ENCODE peak calls at places on chromosomes 6 and 20, in seven cellular contexts. G, U, I, Q, N, V and S are unnamed samples. For H3K9me3, the result is how much of the 10 kb centered on the place peaks cover.

GRCh38 chr6:111462770-111463391 is 20.1 kb downstream of the REV3L start:
- DNase-seq in G (peak), U (peak), I (no peak), Q (peak), N (no peak), V (peak), S (no peak)

GRCh38 chr20:48846516-48847492 is 19.0 kb upstream of the PREX1 start:
- DNase-seq in G (no peak), U (no peak), I (peak), Q (no peak), N (peak), V (peak), S (no peak)

GRCh38 chr20:11229772-11230171 is 556.0 kb upstream of the JAG1 start:
- DNase-seq in G (peak), U (no peak), I (peak), Q (peak), N (no peak), V (peak), S (no peak)

GRCh38 chr20:46784450-46785127 is 75.1 kb downstream of the SLC2A10 start:
- DNase-seq in G (no peak), U (peak), I (no peak), Q (peak), N (no peak), V (peak), S (no peak)

GRCh38 chr6:83096791-83097190 is 29.3 kb downstream of the DOP1A start:
- DNase-seq in G (peak), U (no peak), I (no peak), Q (no peak), N (no peak), V (peak), S (no peak)

GRCh38 chr6:126064257-126064993 is 78.1 kb downstream of the TRMT11 start:
- DNase-seq in G (no peak), U (no peak), I (no peak), Q (no peak), N (no peak), V (peak), S (no peak)

GRCh38 chr6:165092881-165093595 is 216.4 kb downstream of the C6orf118 start:
- DNase-seq in G (no peak), U (no peak), I (no peak), Q (peak), N (no peak), V (no peak), S (no peak)

GRCh38 chr20:45971425-45971674 is 653 bp downstream of the ZNF335 start:
- DNase-seq in G (no peak), U (no peak), I (no peak), Q (no peak), N (no peak), V (no peak), S (no peak)

GRCh38 chr6:12024715-12025434 is 12.8 kb downstream of the HIVEP1 start:
- DNase-seq in G (peak), U (no peak), I (no peak), Q (peak), N (no peak), V (peak), S (no peak)
- H3K4me3 ChIP-seq in G (no peak), U (no peak), I (no peak), Q (no peak), N (no peak), V (no peak), S (no peak)

DNA sequence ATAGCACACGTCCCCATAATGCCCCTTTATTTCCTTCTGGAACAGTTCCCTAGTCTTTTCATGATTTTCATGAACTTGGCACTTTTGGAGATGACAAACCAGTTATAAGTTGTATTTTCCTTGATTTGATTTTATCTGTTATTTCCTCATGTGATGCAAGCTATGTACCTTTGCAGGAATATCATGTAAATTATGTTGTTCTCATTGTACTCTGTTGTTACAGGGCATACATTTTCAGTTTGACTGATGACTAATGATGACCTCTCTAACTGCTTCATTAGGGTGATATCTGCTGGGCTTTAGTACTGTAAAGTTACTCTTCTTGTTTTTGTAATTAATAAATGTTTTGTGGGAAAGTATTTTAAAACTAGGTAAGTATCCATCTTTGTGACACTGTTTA is 147.3 kb downstream of the ZFAND3 start:
- DNase-seq in G (peak), U (no peak), I (no peak), Q (peak), N (no peak), V (no peak), S (no peak)
- H3K9me3 ChIP-seq in G (under half), U (under half), I (under half), Q (under half), N (under half), V (under half), S (under half)

GRCh38 chr20:63829943-63830820 is 882 bp downstream of the ZBTB46 start:
- DNase-seq in G (peak), U (no peak), I (peak), Q (no peak), N (no peak), V (no peak), S (no peak)
- TF ChIP-seq EZH2 in G (no peak), U (no peak), I (peak), Q (no peak), N (no peak), V (no peak), S (no peak)

GRCh38 chr6:28772480-28773381 is 151.1 kb downstream of the TRIM27 start:
- DNase-seq in G (no peak), U (no peak), I (peak), Q (no peak), N (no peak), V (no peak), S (no peak)
- H3K4me3 ChIP-seq in G (no peak), U (no peak), I (peak), Q (no peak), N (no peak), V (no peak), S (no peak)

GRCh38 chr6:21371676-21372161 is 221.8 kb upstream of the SOX4 start:
- DNase-seq in G (peak), U (peak), I (peak), Q (peak), N (no peak), V (peak), S (no peak)

GRCh38 chr6:21367649-21368154 is 225.8 kb upstream of the SOX4 start:
- DNase-seq in G (peak), U (peak), I (no peak), Q (no peak), N (no peak), V (no peak), S (no peak)

DNA sequence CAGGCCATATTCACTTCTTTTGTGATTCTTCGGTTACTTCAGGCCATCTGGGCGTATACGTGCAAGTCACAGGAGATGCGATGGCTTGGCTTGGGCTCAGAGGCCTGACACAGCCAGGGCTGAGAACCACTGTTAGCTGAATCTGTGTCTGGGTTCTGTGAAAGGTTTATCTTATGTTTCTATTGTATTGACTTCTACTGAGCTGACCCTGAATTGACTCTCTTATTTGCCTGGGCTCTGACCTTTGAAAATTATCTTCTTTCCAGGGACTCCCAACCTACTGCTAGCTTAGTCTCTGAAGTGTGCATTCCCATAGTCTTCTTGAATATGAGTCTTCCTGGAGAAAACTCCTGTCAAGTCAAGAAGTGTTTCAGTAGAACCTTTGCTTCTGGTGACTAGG is 226.4 kb upstream of the SOX4 start:
- DNase-seq in G (no peak), U (no peak), I (no peak), Q (no peak), N (no peak), V (no peak), S (no peak)
- H3K9me3 ChIP-seq in G (under half), U (under half), I (under half), Q (under half), N (under half), V (under half), S (under half)

DNA sequence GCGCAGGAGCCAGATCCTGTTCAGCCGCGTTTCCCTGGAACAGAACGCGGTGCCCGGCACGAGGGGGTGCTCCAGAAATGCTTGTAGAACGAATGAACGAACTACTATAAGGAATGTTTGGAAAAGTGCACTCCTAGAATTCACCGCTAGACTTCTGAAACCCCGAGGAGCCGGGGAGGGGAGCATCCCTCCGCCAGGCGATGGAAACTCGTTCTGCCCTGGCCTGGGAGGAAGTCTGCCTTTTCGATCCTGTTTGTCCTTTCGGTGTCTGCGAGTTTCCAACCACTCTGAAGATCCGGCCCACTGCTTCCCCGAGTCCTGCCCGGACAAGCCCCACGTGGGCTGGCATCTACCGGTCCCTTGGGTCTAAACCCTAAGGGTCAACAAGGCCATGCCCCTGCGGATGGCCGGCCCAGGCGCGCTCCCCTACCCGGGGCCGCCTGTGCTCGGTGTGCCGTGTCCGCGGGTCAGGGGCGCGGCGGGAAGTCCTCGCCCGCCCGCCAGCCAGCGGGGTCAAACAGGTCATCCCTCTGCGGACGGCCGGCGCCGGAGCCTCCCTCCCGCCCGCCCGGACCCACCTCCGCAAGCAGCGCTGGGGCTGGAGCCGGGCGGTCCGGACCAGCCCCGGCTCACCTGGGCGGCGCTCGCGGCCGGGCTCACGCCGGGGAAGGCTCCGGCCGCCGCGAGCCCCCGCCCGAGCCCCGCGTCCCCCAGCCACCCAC is 521 bp downstream of the SULF2 start:
- DNase-seq in G (peak), U (peak), I (peak), Q (peak), N (no peak), V (peak), S (no peak)
- TF ChIP-seq EZH2 in G (no peak), U (peak), I (no peak), Q (no peak), N (no peak), V (peak), S (no peak)

DNA sequence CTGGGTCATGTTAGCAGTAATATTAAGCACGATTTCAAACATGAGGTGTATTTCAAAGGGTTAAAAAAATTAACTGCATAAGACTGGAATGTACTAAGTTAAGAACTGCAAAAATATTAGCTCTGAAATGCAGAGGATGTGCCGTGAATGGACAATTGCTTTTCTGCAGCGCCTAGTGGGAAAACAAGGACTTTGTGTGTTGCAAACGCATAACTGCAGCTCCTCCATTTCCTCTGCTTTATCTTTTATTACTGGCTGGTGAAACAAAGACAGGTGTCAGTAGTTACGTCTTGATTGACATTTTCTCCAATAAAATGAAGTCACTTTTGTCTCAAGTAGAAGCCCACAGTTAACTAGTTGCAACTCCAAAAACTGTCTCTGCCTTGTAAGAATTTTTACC is 1.7 kb downstream of the PDE7B start:
- DNase-seq in G (no peak), U (no peak), I (no peak), Q (no peak), N (no peak), V (peak), S (no peak)
- H3K4me3 ChIP-seq in G (no peak), U (no peak), I (no peak), Q (no peak), N (no peak), V (peak), S (no peak)

GRCh38 chr6:167579786-167580370 is 246.8 kb upstream of the AFDN start:
- DNase-seq in G (no peak), U (no peak), I (no peak), Q (no peak), N (no peak), V (no peak), S (no peak)
- H3K9me3 ChIP-seq in G (under half), U (under half), I (under half), Q (under half), N (under half), V (under half), S (under half)

DNA sequence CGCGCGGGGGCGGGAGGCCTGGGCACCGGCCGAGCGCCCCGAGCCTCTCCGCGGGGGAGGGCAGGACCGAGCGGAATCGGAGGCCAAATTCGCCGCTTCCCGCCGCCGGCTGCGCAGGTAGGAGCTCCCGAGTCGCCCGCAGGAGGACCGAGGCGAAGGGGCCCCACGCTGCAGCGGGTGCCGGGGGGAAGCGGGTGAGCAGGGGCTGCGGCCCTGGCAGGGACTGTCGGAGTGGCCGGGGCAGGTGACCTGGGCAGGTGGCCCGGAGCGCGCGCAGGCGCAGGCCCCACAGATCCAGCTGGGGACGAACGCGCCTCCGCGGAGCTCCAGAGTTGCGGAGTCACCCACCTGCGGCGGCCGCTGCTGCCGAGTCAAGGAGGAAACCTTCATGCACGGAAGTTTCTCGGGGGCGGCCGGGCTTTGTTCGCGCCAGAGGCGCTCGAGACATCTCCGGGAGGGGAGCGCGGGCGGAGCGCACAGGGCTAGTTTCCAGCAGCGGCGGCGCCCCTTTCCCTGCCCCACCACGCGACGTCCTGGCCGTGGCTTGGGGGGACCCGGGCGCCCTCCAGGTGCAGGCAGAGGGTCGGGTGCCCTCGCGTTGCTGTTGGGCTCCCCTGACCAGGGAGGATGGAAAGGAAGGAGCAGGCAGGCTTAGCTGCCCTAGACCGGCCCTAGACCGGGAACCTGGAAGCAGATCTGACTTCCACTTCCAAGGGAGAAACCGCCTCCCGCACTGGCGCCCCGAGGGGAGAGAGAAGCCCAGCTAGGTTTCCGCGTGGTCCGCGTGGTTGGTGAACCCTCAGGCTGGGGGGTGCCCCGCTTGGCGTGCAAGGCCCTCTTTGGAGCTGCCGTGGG is 590 bp downstream of the SLCO4A1 start:
- DNase-seq in G (peak), U (no peak), I (peak), Q (peak), N (no peak), V (peak), S (no peak)
- TF ChIP-seq EZH2 in G (no peak), U (no peak), I (peak), Q (no peak), N (no peak), V (no peak), S (no peak)

DNA sequence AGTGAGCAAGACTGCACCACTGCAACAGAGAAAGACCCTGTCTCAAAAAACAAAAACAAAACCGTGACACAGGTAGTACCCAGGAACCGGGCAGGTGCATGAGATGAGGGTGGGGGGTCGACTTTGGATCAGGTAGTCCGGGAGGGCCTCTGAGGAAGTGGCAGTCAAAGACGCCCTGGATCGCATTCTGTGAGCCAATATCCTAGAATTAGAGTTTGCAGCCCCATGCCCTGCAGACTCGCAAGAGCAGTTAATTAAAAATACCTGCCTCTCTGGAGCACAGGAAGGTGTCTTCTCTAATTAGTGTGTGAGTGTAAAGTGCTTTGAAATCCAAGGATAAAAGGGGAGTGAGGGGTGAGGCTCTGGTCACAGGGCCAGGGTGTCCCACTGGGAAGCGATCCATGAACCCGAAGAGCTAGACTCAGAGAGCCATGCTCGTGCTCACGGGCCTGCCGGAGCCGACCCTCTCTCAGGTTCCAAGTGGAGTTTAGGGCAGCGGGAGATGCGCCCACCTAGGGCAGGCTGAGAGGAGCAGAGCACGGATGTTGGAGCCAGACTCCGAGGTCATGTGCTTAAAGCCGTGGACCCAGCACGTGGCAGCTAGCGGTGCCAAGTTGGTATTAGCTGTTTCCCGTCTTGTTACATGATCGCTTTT is 74.7 kb upstream of the PTPN1 start:
- DNase-seq in G (no peak), U (no peak), I (no peak), Q (no peak), N (no peak), V (no peak), S (no peak)
- H3K4me3 ChIP-seq in G (no peak), U (no peak), I (no peak), Q (no peak), N (no peak), V (no peak), S (no peak)